ENCODE peak calls at places on chromosome X, in four cellular contexts. N is M059J, S is AG09309, B is aorta. H is an unnamed sample.

GRCh38 chrX:145821898-145822567 is 4.4 kb downstream of the SLITRK2 start:
- DNase-seq in S (no peak), N (no peak), B (no peak), H (no peak)

GRCh38 chrX:358651-359143 is 28.0 kb downstream of the PPP2R3B start:
- DNase-seq in N (no peak), B (no peak), S (no peak), H (no peak)

GRCh38 chrX:17403231-17403691 is 28.3 kb downstream of the NHS start:
- DNase-seq in S (no peak), B (no peak), N (peak), H (no peak)

GRCh38 chrX:115562492-115562872 is 1.5 kb downstream of the PLS3 start:
- DNase-seq in B (no peak), N (peak), S (no peak), H (no peak)

GRCh38 chrX:102154900-102155805 is 624 bp downstream of the BEX5 start:
- DNase-seq in B (no peak), N (peak), S (no peak), H (no peak)

GRCh38 chrX:44596277-44596676 is 53.6 kb upstream of the FUNDC1 start:
- DNase-seq in N (no peak), S (no peak), B (no peak), H (no peak)

GRCh38 chrX:106415276-106415895 is 196.4 kb upstream of the RADX start:
- DNase-seq in S (no peak), N (peak), B (no peak), H (no peak)

GRCh38 chrX:120797201-120797938 is 78.3 kb downstream of the CT47B1 start:
- DNase-seq in B (no peak), S (no peak), N (peak), H (no peak)

GRCh38 chrX:136146614-136147319 is 566 bp upstream of the FHL1 start:
- DNase-seq in S (no peak), N (peak), B (peak), H (peak)

GRCh38 chrX:16807548-16807947 is 21.3 kb downstream of the TXLNG start:
- DNase-seq in S (no peak), N (no peak), B (no peak), H (no peak)

GRCh38 chrX:31279359-31279758 is 207.5 kb upstream of the FTHL17 start:
- DNase-seq in S (no peak), B (no peak), N (peak), H (no peak)

GRCh38 chrX:106959897-106960296 is 39.7 kb downstream of the CLDN2 start:
- DNase-seq in S (no peak), B (no peak), N (peak), H (no peak)

GRCh38 chrX:15877380-15877779 is 22.8 kb upstream of the AP1S2 start:
- DNase-seq in B (peak), S (no peak), N (peak), H (peak)

GRCh38 chrX:17738002-17738713 is 865 bp downstream of the SCML1 start:
- DNase-seq in B (peak), S (no peak), N (peak), H (peak)

GRCh38 chrX:72029473-72030411 is 102.0 kb downstream of the RTL5 start:
- DNase-seq in S (peak), N (peak), B (no peak), H (no peak)